ENCODE peak calls at places on chromosome 4, in nine cellular contexts. Z is colonic mucosa; L is activated naive CD4-positive, alpha-beta T cell treated with anti-CD3 and anti-CD28 coated beads for 36 hours; N is tibial artery; J is activated T-cell treated with anti-CD3 and anti-CD28 coated beads for 1 hour; H is C1 segment of cervical spinal cord; O is renal cortical epithelial cell; E is activated CD8-positive, alpha-beta T cell treated with anti-CD3 and anti-CD28 coated beads, Interleukin-2, amount 10 ng/mL, durations not matched to agents 7 days and 5 days; V is GM20000. A is an unnamed sample.

GRCh38 chr4:8877780-8878040 is 6.1 kb upstream of the HMX1 start:
- DNase-seq in Z (no peak), L (no peak), N (no peak), J (no peak), H (no peak), O (no peak), E (no peak), V (no peak), A (no peak)

GRCh38 chr4:87017580-87018061 is 82.8 kb downstream of the AFF1 start:
- DNase-seq in Z (no peak), L (peak), N (no peak), J (no peak), H (no peak), O (no peak), E (no peak), V (no peak), A (no peak)

GRCh38 chr4:138192113-138192512 is 50.0 kb downstream of the SLC7A11 start:
- DNase-seq in Z (no peak), L (no peak), N (no peak), J (no peak), H (no peak), O (peak), E (no peak), V (no peak), A (peak)

GRCh38 chr4:168652818-168653217 is 156.0 kb downstream of the PALLD start:
- DNase-seq in Z (no peak), L (no peak), N (no peak), J (no peak), H (no peak), O (no peak), E (no peak), V (no peak), A (no peak)

GRCh38 chr4:14233126-14233525 is 605.6 kb upstream of the BOD1L1 start:
- DNase-seq in Z (no peak), L (no peak), N (no peak), J (no peak), H (no peak), O (no peak), E (no peak), V (no peak), A (no peak)

GRCh38 chr4:154304679-154305078 is 186.9 kb downstream of the DCHS2 start:
- DNase-seq in Z (no peak), L (no peak), N (no peak), J (no peak), H (no peak), O (no peak), E (no peak), V (no peak), A (no peak)

GRCh38 chr4:1748465-1748995 is 27.2 kb downstream of the TACC3 start:
- DNase-seq in Z (peak), L (peak), N (no peak), J (peak), H (peak), O (peak), E (peak), V (peak), A (peak)

GRCh38 chr4:139457318-139457717 is 3.4 kb downstream of the RAB33B start:
- DNase-seq in Z (no peak), L (no peak), N (no peak), J (no peak), H (no peak), O (peak), E (no peak), V (no peak), A (no peak)

GRCh38 chr4:20151436-20151835 is 100.3 kb upstream of the SLIT2 start:
- DNase-seq in Z (no peak), L (no peak), N (no peak), J (no peak), H (no peak), O (peak), E (no peak), V (no peak), A (no peak)

GRCh38 chr4:46515940-46516339 is 126.0 kb upstream of the GABRA2 start:
- DNase-seq in Z (no peak), L (no peak), N (no peak), J (no peak), H (no peak), O (no peak), E (no peak), V (no peak), A (no peak)

GRCh38 chr4:2825740-2826139 is 17.9 kb upstream of the ADD1 start:
- DNase-seq in Z (no peak), L (no peak), N (peak), J (no peak), H (peak), O (no peak), E (no peak), V (no peak), A (no peak)

GRCh38 chr4:56626963-56627362 is 54.1 kb downstream of the HOPX start:
- DNase-seq in Z (no peak), L (no peak), N (no peak), J (no peak), H (no peak), O (no peak), E (no peak), V (no peak), A (peak)

GRCh38 chr4:8159522-8160232 is 1.1 kb upstream of the ABLIM2 start:
- DNase-seq in Z (no peak), L (no peak), N (no peak), J (no peak), H (peak), O (no peak), E (no peak), V (no peak), A (no peak)

GRCh38 chr4:89496851-89497250 is 189.3 kb upstream of the GPRIN3 start:
- DNase-seq in Z (no peak), L (no peak), N (no peak), J (no peak), H (no peak), O (peak), E (no peak), V (no peak), A (no peak)

GRCh38 chr4:155011163-155011825 is 197.1 kb upstream of the NPY2R start:
- DNase-seq in Z (no peak), L (no peak), N (no peak), J (no peak), H (no peak), O (no peak), E (no peak), V (no peak), A (no peak)

GRCh38 chr4:56681158-56681848 is at the start of gene HOPX:
- DNase-seq in Z (no peak), L (peak), N (no peak), J (no peak), H (peak), O (peak), E (peak), V (peak), A (no peak)

GRCh38 chr4:77564231-77564630 is 41.4 kb upstream of the CXCL13 start:
- DNase-seq in Z (peak), L (no peak), N (no peak), J (no peak), H (no peak), O (peak), E (no peak), V (no peak), A (no peak)

GRCh38 chr4:23788460-23788859 is 101.4 kb downstream of the PPARGC1A start:
- DNase-seq in Z (no peak), L (no peak), N (no peak), J (no peak), H (no peak), O (peak), E (no peak), V (no peak), A (peak)

GRCh38 chr4:104896623-104897296 is 249.9 kb upstream of the TET2 start:
- DNase-seq in Z (no peak), L (no peak), N (no peak), J (no peak), H (no peak), O (peak), E (no peak), V (no peak), A (no peak)

GRCh38 chr4:122715221-122715620 is 17.3 kb upstream of the BBS12 start:
- DNase-seq in Z (no peak), L (no peak), N (no peak), J (no peak), H (no peak), O (no peak), E (no peak), V (no peak), A (no peak)

GRCh38 chr4:125741825-125742452 is 427.2 kb downstream of the FAT4 start:
- DNase-seq in Z (no peak), L (no peak), N (no peak), J (no peak), H (no peak), O (peak), E (no peak), V (peak), A (peak)

GRCh38 chr4:186592450-186592849 is 37.1 kb upstream of the MTNR1A start:
- DNase-seq in Z (no peak), L (no peak), N (no peak), J (no peak), H (no peak), O (no peak), E (no peak), V (no peak), A (no peak)

GRCh38 chr4:7043521-7044414 is 596 bp downstream of the TADA2B start:
- DNase-seq in Z (peak), L (peak), N (peak), J (peak), H (peak), O (no peak), E (peak), V (no peak), A (no peak)

GRCh38 chr4:27217261-27217769 is 356.7 kb downstream of the STIM2 start:
- DNase-seq in Z (no peak), L (no peak), N (no peak), J (no peak), H (no peak), O (peak), E (no peak), V (no peak), A (no peak)

GRCh38 chr4:54660591-54660990 is 2.8 kb downstream of the KIT start:
- DNase-seq in Z (no peak), L (no peak), N (no peak), J (no peak), H (no peak), O (no peak), E (no peak), V (no peak), A (no peak)

GRCh38 chr4:8176547-8177399 is 18.2 kb upstream of the ABLIM2 start:
- DNase-seq in Z (no peak), L (peak), N (no peak), J (no peak), H (peak), O (no peak), E (peak), V (peak), A (peak)

GRCh38 chr4:17066972-17067371 is 168.5 kb upstream of the LDB2 start:
- DNase-seq in Z (no peak), L (no peak), N (peak), J (no peak), H (no peak), O (peak), E (no peak), V (no peak), A (no peak)

GRCh38 chr4:74549936-74550335 is 105.0 kb downstream of the AREG start:
- DNase-seq in Z (no peak), L (no peak), N (no peak), J (no peak), H (no peak), O (peak), E (no peak), V (no peak), A (no peak)

GRCh38 chr4:130808492-130808891 is 1712.5 kb downstream of the C4orf33 start:
- DNase-seq in Z (no peak), L (no peak), N (no peak), J (no peak), H (no peak), O (peak), E (no peak), V (no peak), A (peak)

GRCh38 chr4:188439641-188440311 is 300.5 kb downstream of the TRIML1 start:
- DNase-seq in Z (no peak), L (no peak), N (no peak), J (no peak), H (peak), O (peak), E (no peak), V (no peak), A (no peak)

GRCh38 chr4:91064157-91064853 is 937.1 kb downstream of the CCSER1 start:
- DNase-seq in Z (no peak), L (no peak), N (no peak), J (no peak), H (peak), O (peak), E (no peak), V (no peak), A (peak)

GRCh38 chr4:149291463-149291862 is 524.2 kb downstream of the IQCM start:
- DNase-seq in Z (no peak), L (no peak), N (no peak), J (no peak), H (no peak), O (peak), E (no peak), V (no peak), A (no peak)

GRCh38 chr4:1065732-1066131 is 47.6 kb downstream of the RNF212 start:
- DNase-seq in Z (no peak), L (no peak), N (no peak), J (no peak), H (no peak), O (no peak), E (no peak), V (no peak), A (no peak)

GRCh38 chr4:39305902-39306677 is 60.1 kb downstream of the RFC1 start:
- DNase-seq in Z (no peak), L (no peak), N (no peak), J (no peak), H (no peak), O (peak), E (no peak), V (no peak), A (no peak)

GRCh38 chr4:169030575-169030982 is 20.5 kb upstream of the CBR4 start:
- DNase-seq in Z (no peak), L (no peak), N (no peak), J (no peak), H (no peak), O (peak), E (no peak), V (no peak), A (peak)

GRCh38 chr4:183430317-183430986 is 14.0 kb upstream of the CDKN2AIP start:
- DNase-seq in Z (peak), L (peak), N (no peak), J (peak), H (no peak), O (no peak), E (peak), V (no peak), A (no peak)

GRCh38 chr4:41976775-41977516 is 4.6 kb upstream of the DCAF4L1 start:
- DNase-seq in Z (no peak), L (no peak), N (no peak), J (no peak), H (no peak), O (peak), E (no peak), V (no peak), A (no peak)

A was measured in HepG2.